ENCODE peak calls at places on chromosome 20, in six cellular contexts. T is PC-3, C is coronary artery, G is HFF-Myc, S is foreskin fibroblast, X is AG04449. U is an unnamed sample.

GRCh38 chr20:56018750-56019149 is 13.4 kb upstream of the CBLN4 start:
- DNase-seq in T (no peak), C (no peak), G (no peak), S (no peak), X (no peak), U (no peak)

GRCh38 chr20:32126919-32127318 is 17.4 kb downstream of the TM9SF4 start:
- DNase-seq in T (no peak), C (peak), G (no peak), S (no peak), X (no peak), U (no peak)

GRCh38 chr20:41232971-41233926 is 84.3 kb downstream of the ZHX3 start:
- DNase-seq in T (peak), C (no peak), G (peak), S (peak), X (peak), U (no peak)

GRCh38 chr20:40738976-40739375 is 49.9 kb upstream of the MAFB start:
- DNase-seq in T (no peak), C (no peak), G (no peak), S (no peak), X (no peak), U (no peak)

GRCh38 chr20:25178563-25179438 is 16.7 kb upstream of the ENTPD6 start:
- DNase-seq in T (peak), C (no peak), G (peak), S (peak), X (peak), U (no peak)

GRCh38 chr20:43963872-43964791 is 49.5 kb downstream of the TOX2 start:
- DNase-seq in T (peak), C (no peak), G (no peak), S (peak), X (no peak), U (no peak)

GRCh38 chr20:53739799-53740785 is 146.5 kb upstream of the ZNF217 start:
- DNase-seq in T (peak), C (no peak), G (no peak), S (no peak), X (no peak), U (no peak)

GRCh38 chr20:41138527-41139226 is 1.3 kb downstream of the PLCG1 start:
- DNase-seq in T (no peak), C (no peak), G (no peak), S (no peak), X (no peak), U (no peak)

GRCh38 chr20:32485770-32486248 is 99.3 kb downstream of the NOL4L start:
- DNase-seq in T (no peak), C (no peak), G (no peak), S (no peak), X (no peak), U (no peak)

GRCh38 chr20:10249822-10250221 is 31.2 kb downstream of the SNAP25 start:
- DNase-seq in T (peak), C (no peak), G (no peak), S (no peak), X (no peak), U (no peak)

GRCh38 chr20:63060057-63060991 is 53.6 kb upstream of the BHLHE23 start:
- DNase-seq in T (peak), C (peak), G (no peak), S (peak), X (no peak), U (no peak)

GRCh38 chr20:6916938-6917337 is 149.5 kb downstream of the BMP2 start:
- DNase-seq in T (no peak), C (no peak), G (no peak), S (no peak), X (no peak), U (no peak)

GRCh38 chr20:41198443-41198842 is 61.1 kb downstream of the PLCG1 start:
- DNase-seq in T (no peak), C (no peak), G (no peak), S (no peak), X (no peak), U (no peak)

GRCh38 chr20:309306-309840 is 12.0 kb downstream of the ZCCHC3 start:
- DNase-seq in T (no peak), C (no peak), G (no peak), S (peak), X (no peak), U (no peak)

GRCh38 chr20:16491277-16491912 is 81.9 kb downstream of the KIF16B start:
- DNase-seq in T (no peak), C (no peak), G (no peak), S (peak), X (no peak), U (no peak)

GRCh38 chr20:2800590-2801458 is at the start of gene CPXM1:
- DNase-seq in T (no peak), C (peak), G (no peak), S (no peak), X (no peak), U (no peak)

GRCh38 chr20:57920971-57921370 is 211.2 kb upstream of the PMEPA1 start:
- DNase-seq in T (no peak), C (no peak), G (no peak), S (no peak), X (no peak), U (no peak)

GRCh38 chr20:57539889-57540288 is 14.9 kb upstream of the CTCFL start:
- DNase-seq in T (no peak), C (no peak), G (no peak), S (no peak), X (no peak), U (no peak)

GRCh38 chr20:38143646-38144554 is 21.2 kb downstream of the TGM2 start:
- DNase-seq in T (peak), C (peak), G (no peak), S (peak), X (peak), U (peak)

GRCh38 chr20:39269031-39269461 is 306.9 kb downstream of the DHX35 start:
- DNase-seq in T (peak), C (no peak), G (no peak), S (no peak), X (no peak), U (no peak)

GRCh38 chr20:3679749-3680700 is 1.8 kb downstream of the ADAM33 start:
- DNase-seq in T (no peak), C (peak), G (peak), S (peak), X (peak), U (no peak)

GRCh38 chr20:57860576-57860975 is 150.8 kb upstream of the PMEPA1 start:
- DNase-seq in T (no peak), C (peak), G (no peak), S (no peak), X (no peak), U (no peak)

GRCh38 chr20:56570832-56571231 is 37.8 kb downstream of the FAM209B start:
- DNase-seq in T (no peak), C (no peak), G (no peak), S (no peak), X (no peak), U (no peak)

GRCh38 chr20:58566981-58567380 is 51.8 kb upstream of the APCDD1L start:
- DNase-seq in T (no peak), C (no peak), G (no peak), S (no peak), X (no peak), U (no peak)

GRCh38 chr20:52823303-52823702 is 148.9 kb upstream of the TSHZ2 start:
- DNase-seq in T (no peak), C (no peak), G (no peak), S (no peak), X (no peak), U (no peak)

GRCh38 chr20:31695849-31696804 is 26.5 kb downstream of the BCL2L1 start:
- DNase-seq in T (peak), C (peak), G (no peak), S (peak), X (no peak), U (peak)

GRCh38 chr20:4112490-4113420 is 97.4 kb upstream of the RNF24 start:
- DNase-seq in T (peak), C (no peak), G (peak), S (no peak), X (no peak), U (no peak)

GRCh38 chr20:24983896-24984295 is 8.7 kb downstream of the APMAP start:
- DNase-seq in T (no peak), C (peak), G (no peak), S (no peak), X (no peak), U (no peak)

GRCh38 chr20:44884907-44885391 is 556 bp upstream of the YWHAB start:
- DNase-seq in T (no peak), C (no peak), G (no peak), S (no peak), X (no peak), U (no peak)

GRCh38 chr20:63636752-63637633 is 10.1 kb upstream of the GMEB2 start:
- DNase-seq in T (no peak), C (no peak), G (no peak), S (no peak), X (no peak), U (no peak)

GRCh38 chr20:23142162-23143050 is 56.3 kb upstream of the CD93 start:
- DNase-seq in T (peak), C (no peak), G (no peak), S (no peak), X (no peak), U (no peak)
- H3K4me3 ChIP-seq in T (no peak), C (no peak), G (no peak), S (no peak), X (no peak), U (no peak)

GRCh38 chr20:47668313-47669156 is 116.7 kb downstream of the SULF2 start:
- DNase-seq in T (no peak), C (no peak), G (no peak), S (no peak), X (no peak), U (no peak)
- TF ChIP-seq CTCF in T (no peak), C (no peak), G (no peak), S (no peak), X (no peak), U (no peak)

GRCh38 chr20:49907405-49908257 is 7.7 kb downstream of the SPATA2 start:
- DNase-seq in T (no peak), C (no peak), G (no peak), S (no peak), X (no peak), U (no peak)

GRCh38 chr20:49913399-49914047 is 1.8 kb downstream of the SPATA2 start:
- DNase-seq in T (no peak), C (no peak), G (no peak), S (no peak), X (no peak), U (no peak)

GRCh38 chr20:49909499-49910339 is 5.6 kb downstream of the SPATA2 start:
- DNase-seq in T (no peak), C (no peak), G (no peak), S (no peak), X (no peak), U (no peak)

GRCh38 chr20:49908258-49908565 is 7.1 kb downstream of the SPATA2 start:
- DNase-seq in T (no peak), C (no peak), G (no peak), S (no peak), X (no peak), U (no peak)

DNA sequence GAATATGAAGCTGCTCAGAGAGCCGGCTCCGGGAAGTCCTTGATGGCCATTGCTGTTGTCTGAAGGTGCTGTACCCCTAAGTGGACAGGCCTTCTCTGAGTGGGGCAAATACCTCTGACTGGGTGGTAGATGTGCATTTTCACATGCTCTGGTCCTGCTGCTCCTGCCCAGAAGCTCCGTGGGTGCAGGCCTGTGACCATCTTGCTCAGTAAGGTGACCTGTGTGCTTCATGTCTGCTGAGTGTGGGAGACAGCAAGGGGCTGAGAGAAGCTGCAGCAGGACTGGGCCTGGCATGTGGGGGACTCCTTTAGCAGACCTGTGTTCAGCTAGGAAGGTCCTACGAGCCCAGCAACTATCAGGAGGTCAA is 5.0 kb downstream of the SPATA2 start:
- DNase-seq in T (no peak), C (no peak), G (no peak), S (no peak), X (no peak), U (no peak)
- H3K4me3 ChIP-seq in T (no peak), C (no peak), G (no peak), S (no peak), X (no peak), U (no peak)

GRCh38 chr20:17681741-17682102 is 320 bp downstream of the RRBP1 start:
- DNase-seq in T (no peak), C (no peak), G (no peak), S (no peak), X (no peak), U (no peak)

GRCh38 chr20:17682889-17683198 is 802 bp upstream of the RRBP1 start:
- DNase-seq in T (no peak), C (no peak), G (no peak), S (no peak), X (no peak), U (no peak)

GRCh38 chr20:17680836-17681740 is 954 bp downstream of the RRBP1 start:
- DNase-seq in T (peak), C (peak), G (no peak), S (peak), X (no peak), U (no peak)

GRCh38 chr20:17683218-17684076 is 1.4 kb upstream of the RRBP1 start:
- DNase-seq in T (no peak), C (peak), G (no peak), S (no peak), X (no peak), U (no peak)

DNA sequence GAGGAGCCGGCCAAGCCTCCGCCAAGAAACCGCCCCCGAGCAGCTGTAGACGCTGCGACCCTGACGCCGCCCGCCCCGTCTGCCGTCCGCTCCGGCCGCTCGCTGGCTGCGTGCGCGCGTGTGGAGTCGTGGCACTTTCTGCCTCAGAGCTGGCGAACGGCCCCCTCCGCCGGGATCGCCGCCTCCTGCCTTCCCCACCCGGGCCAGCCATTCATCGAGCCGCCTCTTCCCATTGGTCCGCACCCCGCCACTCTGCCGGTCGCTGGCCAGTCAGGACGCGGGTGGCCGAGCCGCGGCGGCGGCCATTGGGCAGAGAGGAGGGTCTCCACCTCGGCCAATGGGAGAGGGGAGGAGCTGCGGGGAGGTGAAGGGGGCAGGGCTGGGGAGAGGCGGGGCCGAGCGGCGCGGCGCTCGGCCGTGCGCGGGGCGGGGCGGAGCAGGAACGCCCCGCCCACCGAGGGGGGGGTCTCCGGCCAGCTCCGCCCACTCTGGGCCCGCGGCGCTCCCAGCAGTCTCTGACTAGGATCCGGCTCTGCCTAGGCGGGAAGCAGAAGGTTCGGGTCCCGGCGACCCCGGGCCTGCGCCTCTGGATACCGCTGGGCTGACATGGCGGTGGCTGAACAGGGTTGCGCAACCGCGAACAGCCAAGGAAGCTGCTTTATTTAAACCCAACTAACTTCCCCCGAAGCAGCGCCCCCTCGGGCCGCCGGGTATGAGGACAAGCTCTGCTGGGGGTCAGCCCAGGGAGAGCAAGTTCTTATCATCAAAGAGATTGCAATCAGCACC is at the start of gene RRBP1:
- DNase-seq in T (peak), C (peak), G (peak), S (peak), X (peak), U (peak)
- TF ChIP-seq CTCF in T (peak), C (peak), G (peak), S (peak), X (peak), U (peak)

GRCh38 chr20:20362774-20363435 is 5.0 kb upstream of the INSM1 start:
- DNase-seq in T (no peak), C (no peak), G (no peak), S (no peak), X (no peak), U (no peak)
- H3K4me3 ChIP-seq in T (no peak), C (no peak), G (no peak), S (no peak), X (no peak), U (no peak)

GRCh38 chr20:12966468-12967085 is 42.2 kb upstream of the SPTLC3 start:
- DNase-seq in T (peak), C (no peak), G (peak), S (peak), X (peak), U (peak)
- TF ChIP-seq CTCF in T (peak), C (no peak), G (peak), S (peak), X (peak), U (peak)